ENCODE peak calls at places on chromosome 16, in eight cellular contexts. One of them, this sample, is unnamed.

GRCh38 chr16:17261197-17261858 is 209.4 kb downstream of the XYLT1 start:
- DNase-seq in SK-N-DZ: no peak
- DNase-seq in GF-D8: no peak
- DNase-seq in left ventricle myocardium inferior: no peak
- DNase-seq in hepatic stellate cell: no peak
- DNase-seq in fibroblast of mammary gland: no peak
- DNase-seq in MG63: no peak
- DNase-seq in H7: no peak
- DNase-seq in this sample: no peak

GRCh38 chr16:88695218-88695617 is 8.9 kb upstream of the SNAI3 start:
- DNase-seq in SK-N-DZ: no peak
- DNase-seq in GF-D8: no peak
- DNase-seq in left ventricle myocardium inferior: no peak
- DNase-seq in hepatic stellate cell: no peak
- DNase-seq in fibroblast of mammary gland: no peak
- DNase-seq in MG63: no peak
- DNase-seq in H7: no peak
- DNase-seq in this sample: no peak

GRCh38 chr16:23072769-23073549 is 76.3 kb downstream of the USP31 start:
- DNase-seq in SK-N-DZ: no peak
- DNase-seq in GF-D8: no peak
- DNase-seq in left ventricle myocardium inferior: no peak
- DNase-seq in hepatic stellate cell: peak; percentile 22
- DNase-seq in fibroblast of mammary gland: peak; percentile 24
- DNase-seq in MG63: no peak
- DNase-seq in H7: no peak
- DNase-seq in this sample: no peak

GRCh38 chr16:27228621-27229501 is 25.5 kb downstream of the KDM8 start:
- DNase-seq in SK-N-DZ: peak; percentile 79
- DNase-seq in GF-D8: peak; percentile 90
- DNase-seq in left ventricle myocardium inferior: peak; percentile 58
- DNase-seq in hepatic stellate cell: no peak
- DNase-seq in fibroblast of mammary gland: no peak
- DNase-seq in MG63: no peak
- DNase-seq in H7: peak; percentile 34
- DNase-seq in this sample: no peak

GRCh38 chr16:4660454-4661007 is 32.8 kb upstream of the NUDT16L1 start:
- DNase-seq in SK-N-DZ: no peak
- DNase-seq in GF-D8: no peak
- DNase-seq in left ventricle myocardium inferior: peak; percentile 51
- DNase-seq in hepatic stellate cell: peak; percentile 59
- DNase-seq in fibroblast of mammary gland: peak; percentile 64
- DNase-seq in MG63: no peak
- DNase-seq in H7: no peak
- DNase-seq in this sample: peak; percentile 85

GRCh38 chr16:17396762-17397498 is 73.8 kb downstream of the XYLT1 start:
- DNase-seq in SK-N-DZ: no peak
- DNase-seq in GF-D8: no peak
- DNase-seq in left ventricle myocardium inferior: no peak
- DNase-seq in hepatic stellate cell: peak; percentile 45
- DNase-seq in fibroblast of mammary gland: peak; percentile 42
- DNase-seq in MG63: no peak
- DNase-seq in H7: no peak
- DNase-seq in this sample: no peak

GRCh38 chr16:19703218-19703617 is 14.8 kb downstream of the KNOP1 start:
- DNase-seq in SK-N-DZ: no peak
- DNase-seq in GF-D8: no peak
- DNase-seq in left ventricle myocardium inferior: no peak
- DNase-seq in hepatic stellate cell: no peak
- DNase-seq in fibroblast of mammary gland: no peak
- DNase-seq in MG63: no peak
- DNase-seq in H7: no peak
- DNase-seq in this sample: no peak

GRCh38 chr16:64964126-64964540 is 157.7 kb downstream of the CDH11 start:
- DNase-seq in SK-N-DZ: no peak
- DNase-seq in GF-D8: no peak
- DNase-seq in left ventricle myocardium inferior: no peak
- DNase-seq in hepatic stellate cell: no peak
- DNase-seq in fibroblast of mammary gland: peak; percentile 67
- DNase-seq in MG63: no peak
- DNase-seq in H7: no peak
- DNase-seq in this sample: peak; percentile 41

GRCh38 chr16:4404247-4404966 is 12.0 kb downstream of the CORO7 start:
- DNase-seq in SK-N-DZ: peak; percentile 51
- DNase-seq in GF-D8: no peak
- DNase-seq in left ventricle myocardium inferior: peak; percentile 32
- DNase-seq in hepatic stellate cell: no peak
- DNase-seq in fibroblast of mammary gland: peak; percentile 48
- DNase-seq in MG63: peak; percentile 50
- DNase-seq in H7: peak; percentile 96
- DNase-seq in this sample: peak; percentile 47

GRCh38 chr16:84423416-84423837 is 55.1 kb downstream of the ATP2C2 start:
- DNase-seq in SK-N-DZ: peak; percentile 69
- DNase-seq in GF-D8: peak; percentile 4
- DNase-seq in left ventricle myocardium inferior: no peak
- DNase-seq in hepatic stellate cell: peak; percentile 62
- DNase-seq in fibroblast of mammary gland: peak; percentile 66
- DNase-seq in MG63: no peak
- DNase-seq in H7: no peak
- DNase-seq in this sample: peak; percentile 27

GRCh38 chr16:89401641-89402445 is 88.5 kb downstream of the ANKRD11 start:
- DNase-seq in SK-N-DZ: peak; percentile 54
- DNase-seq in GF-D8: no peak
- DNase-seq in left ventricle myocardium inferior: no peak
- DNase-seq in hepatic stellate cell: no peak
- DNase-seq in fibroblast of mammary gland: peak; percentile 96
- DNase-seq in MG63: no peak
- DNase-seq in H7: no peak
- DNase-seq in this sample: no peak

GRCh38 chr16:3454093-3454492 is 10.6 kb downstream of the NAA60 start:
- DNase-seq in SK-N-DZ: no peak
- DNase-seq in GF-D8: no peak
- DNase-seq in left ventricle myocardium inferior: no peak
- DNase-seq in hepatic stellate cell: no peak
- DNase-seq in fibroblast of mammary gland: no peak
- DNase-seq in MG63: peak; percentile 33
- DNase-seq in H7: peak; percentile 57
- DNase-seq in this sample: peak; percentile 21

GRCh38 chr16:81633147-81633619 is 145.9 kb upstream of the PLCG2 start:
- DNase-seq in SK-N-DZ: no peak
- DNase-seq in GF-D8: no peak
- DNase-seq in left ventricle myocardium inferior: no peak
- DNase-seq in hepatic stellate cell: no peak
- DNase-seq in fibroblast of mammary gland: no peak
- DNase-seq in MG63: no peak
- DNase-seq in H7: peak; percentile 79
- DNase-seq in this sample: no peak